ENCODE peak calls at places on chromosomes 6 and 20, in ten cellular contexts. One of them, this sample, is unnamed.

GRCh38 chr6:30006170-30007131 is 54.6 kb upstream of the POLR1H start:
- DNase-seq in stomach: peak
- DNase-seq in HepG2: no peak
- DNase-seq in HFFc6: no peak
- DNase-seq in left lung: peak
- DNase-seq in MCF 10A: no peak
- DNase-seq in WTC11: peak
- DNase-seq in RWPE1: no peak
- DNase-seq in endothelial cell of umbilical vein: no peak
- DNase-seq in fibroblast of lung: no peak
- DNase-seq in this sample: no peak

GRCh38 chr6:41682966-41683459 is 44.7 kb downstream of the MDFI start:
- DNase-seq in stomach: no peak
- DNase-seq in HepG2: no peak
- DNase-seq in HFFc6: no peak
- DNase-seq in left lung: no peak
- DNase-seq in MCF 10A: no peak
- DNase-seq in WTC11: no peak
- DNase-seq in RWPE1: no peak
- DNase-seq in endothelial cell of umbilical vein: no peak
- DNase-seq in fibroblast of lung: peak
- DNase-seq in this sample: no peak

GRCh38 chr20:9460518-9460917 is 53.9 kb upstream of the LAMP5 start:
- DNase-seq in stomach: no peak
- DNase-seq in HepG2: no peak
- DNase-seq in HFFc6: peak
- DNase-seq in left lung: no peak
- DNase-seq in MCF 10A: peak
- DNase-seq in WTC11: no peak
- DNase-seq in RWPE1: peak
- DNase-seq in endothelial cell of umbilical vein: peak
- DNase-seq in fibroblast of lung: peak
- DNase-seq in this sample: peak

GRCh38 chr6:145836170-145836569 is 21.6 kb upstream of the FBXO30 start:
- DNase-seq in stomach: no peak
- DNase-seq in HepG2: no peak
- DNase-seq in HFFc6: peak
- DNase-seq in left lung: no peak
- DNase-seq in MCF 10A: peak
- DNase-seq in WTC11: no peak
- DNase-seq in RWPE1: no peak
- DNase-seq in endothelial cell of umbilical vein: no peak
- DNase-seq in fibroblast of lung: peak
- DNase-seq in this sample: peak

GRCh38 chr6:56314683-56315523 is 67.5 kb upstream of the COL21A1 start:
- DNase-seq in stomach: no peak
- DNase-seq in HepG2: peak
- DNase-seq in HFFc6: peak
- DNase-seq in left lung: no peak
- DNase-seq in MCF 10A: peak
- DNase-seq in WTC11: peak
- DNase-seq in RWPE1: peak
- DNase-seq in endothelial cell of umbilical vein: peak
- DNase-seq in fibroblast of lung: peak
- DNase-seq in this sample: peak

GRCh38 chr6:149140137-149140909 is 177.2 kb upstream of the TAB2 start:
- DNase-seq in stomach: no peak
- DNase-seq in HepG2: no peak
- DNase-seq in HFFc6: no peak
- DNase-seq in left lung: no peak
- DNase-seq in MCF 10A: no peak
- DNase-seq in WTC11: no peak
- DNase-seq in RWPE1: no peak
- DNase-seq in endothelial cell of umbilical vein: peak
- DNase-seq in fibroblast of lung: no peak
- DNase-seq in this sample: no peak

GRCh38 chr6:168609026-168609685 is 168.2 kb downstream of the SMOC2 start:
- DNase-seq in stomach: no peak
- DNase-seq in HepG2: no peak
- DNase-seq in HFFc6: no peak
- DNase-seq in left lung: no peak
- DNase-seq in MCF 10A: no peak
- DNase-seq in WTC11: no peak
- DNase-seq in RWPE1: peak
- DNase-seq in endothelial cell of umbilical vein: no peak
- DNase-seq in fibroblast of lung: no peak
- DNase-seq in this sample: no peak

GRCh38 chr20:1299522-1299921 is 29.4 kb downstream of the SDCBP2 start:
- DNase-seq in stomach: no peak
- DNase-seq in HepG2: no peak
- DNase-seq in HFFc6: no peak
- DNase-seq in left lung: no peak
- DNase-seq in MCF 10A: peak
- DNase-seq in WTC11: peak
- DNase-seq in RWPE1: peak
- DNase-seq in endothelial cell of umbilical vein: no peak
- DNase-seq in fibroblast of lung: no peak
- DNase-seq in this sample: peak

GRCh38 chr6:157333537-157333936 is 10.2 kb upstream of the TMEM242 start:
- DNase-seq in stomach: no peak
- DNase-seq in HepG2: no peak
- DNase-seq in HFFc6: no peak
- DNase-seq in left lung: no peak
- DNase-seq in MCF 10A: no peak
- DNase-seq in WTC11: no peak
- DNase-seq in RWPE1: no peak
- DNase-seq in endothelial cell of umbilical vein: no peak
- DNase-seq in fibroblast of lung: no peak
- DNase-seq in this sample: no peak

GRCh38 chr6:109490708-109491107 is 7.7 kb upstream of the ZBTB24 start:
- DNase-seq in stomach: no peak
- DNase-seq in HepG2: no peak
- DNase-seq in HFFc6: no peak
- DNase-seq in left lung: no peak
- DNase-seq in MCF 10A: no peak
- DNase-seq in WTC11: no peak
- DNase-seq in RWPE1: no peak
- DNase-seq in endothelial cell of umbilical vein: no peak
- DNase-seq in fibroblast of lung: no peak
- DNase-seq in this sample: no peak

GRCh38 chr6:118965354-118965753 is 30.4 kb upstream of the MCM9 start:
- DNase-seq in stomach: no peak
- DNase-seq in HepG2: peak
- DNase-seq in HFFc6: no peak
- DNase-seq in left lung: no peak
- DNase-seq in MCF 10A: no peak
- DNase-seq in WTC11: no peak
- DNase-seq in RWPE1: no peak
- DNase-seq in endothelial cell of umbilical vein: no peak
- DNase-seq in fibroblast of lung: no peak
- DNase-seq in this sample: no peak

GRCh38 chr6:108666656-108667260 is 106.0 kb downstream of the FOXO3 start:
- DNase-seq in stomach: no peak
- DNase-seq in HepG2: no peak
- DNase-seq in HFFc6: no peak
- DNase-seq in left lung: no peak
- DNase-seq in MCF 10A: no peak
- DNase-seq in WTC11: no peak
- DNase-seq in RWPE1: no peak
- DNase-seq in endothelial cell of umbilical vein: no peak
- DNase-seq in fibroblast of lung: no peak
- DNase-seq in this sample: no peak

DNA sequence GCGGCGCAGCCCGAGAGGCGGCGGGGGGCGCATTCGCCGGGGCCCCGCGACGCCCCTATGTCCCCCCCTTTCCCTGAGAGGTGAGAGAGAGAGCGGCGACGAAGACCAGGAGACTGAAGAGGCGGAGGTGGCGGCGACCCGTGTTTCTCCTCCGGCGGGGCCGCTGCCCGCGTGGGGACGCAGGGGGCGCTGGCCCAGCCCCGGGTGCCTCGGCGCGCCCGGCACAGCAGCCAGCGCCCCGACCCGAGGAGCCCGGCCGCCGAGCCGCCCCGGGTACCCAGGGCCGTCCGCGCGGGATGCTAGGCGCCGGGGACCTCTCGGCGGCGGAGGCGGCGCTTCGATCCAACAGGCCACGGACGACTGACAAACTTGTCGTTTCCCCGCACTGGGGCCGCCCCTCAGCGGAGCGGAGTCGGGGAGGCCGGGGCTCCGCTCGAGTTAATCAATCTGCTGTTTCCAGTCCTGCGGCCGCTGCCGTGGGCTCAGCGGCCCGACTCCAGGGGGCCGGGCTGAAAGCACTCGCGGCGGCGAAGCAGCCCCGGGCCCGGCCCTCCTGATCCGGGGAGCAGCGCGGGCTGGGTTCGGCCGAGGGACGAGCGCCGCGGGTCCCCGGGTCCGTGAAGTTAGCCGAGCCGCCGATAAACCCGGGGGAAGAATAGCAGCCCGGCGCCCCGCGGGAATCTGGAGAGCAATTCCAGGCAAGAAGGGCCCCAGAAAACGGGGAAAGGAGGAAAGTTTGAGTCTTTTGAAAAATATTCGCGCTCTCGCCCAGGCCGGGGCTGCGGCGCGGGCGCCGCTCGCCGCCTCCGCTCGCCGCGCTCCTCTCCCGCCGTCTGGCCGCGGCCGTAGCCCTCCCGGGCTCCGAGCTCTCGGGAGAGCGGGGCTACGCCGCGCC is 595 bp downstream of the MDGA1 start:
- DNase-seq in stomach: peak
- DNase-seq in HepG2: no peak
- DNase-seq in HFFc6: no peak
- DNase-seq in left lung: no peak
- DNase-seq in MCF 10A: no peak
- DNase-seq in WTC11: peak
- DNase-seq in RWPE1: peak
- DNase-seq in endothelial cell of umbilical vein: peak
- DNase-seq in fibroblast of lung: no peak
- DNase-seq in this sample: no peak
- TF ChIP-seq CTCF in stomach: no peak
- TF ChIP-seq CTCF in HepG2: no peak
- TF ChIP-seq CTCF in HFFc6: peak
- TF ChIP-seq CTCF in left lung: no peak
- TF ChIP-seq CTCF in MCF 10A: no peak
- TF ChIP-seq CTCF in WTC11: no peak
- TF ChIP-seq CTCF in RWPE1: peak
- TF ChIP-seq CTCF in endothelial cell of umbilical vein: peak
- TF ChIP-seq CTCF in fibroblast of lung: no peak
- TF ChIP-seq CTCF in this sample: no peak

DNA sequence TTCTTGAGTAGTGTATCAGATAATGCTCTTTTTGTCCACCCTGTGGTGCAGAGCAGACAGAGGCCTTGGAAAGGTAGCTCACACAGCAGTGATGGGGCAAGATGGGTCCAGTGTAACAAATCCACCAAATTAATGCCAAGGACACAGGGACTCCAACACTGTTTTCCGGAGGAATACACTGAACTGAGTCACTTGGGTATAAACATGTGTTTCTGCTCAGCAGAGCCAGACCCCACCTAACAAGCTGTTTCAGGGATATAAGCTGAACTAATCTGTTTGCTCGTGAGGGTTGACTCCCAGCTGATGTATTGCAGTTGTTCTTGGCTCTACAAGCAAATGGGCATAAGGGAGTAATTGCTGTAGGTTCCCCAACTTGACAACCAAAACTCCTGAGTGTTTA is 50.1 kb upstream of the ADGRF1 start:
- DNase-seq in stomach: no peak
- DNase-seq in HepG2: no peak
- DNase-seq in HFFc6: no peak
- DNase-seq in left lung: no peak
- DNase-seq in MCF 10A: no peak
- DNase-seq in WTC11: no peak
- DNase-seq in RWPE1: no peak
- DNase-seq in endothelial cell of umbilical vein: no peak
- DNase-seq in fibroblast of lung: peak
- DNase-seq in this sample: no peak
- TF ChIP-seq CTCF in stomach: no peak
- TF ChIP-seq CTCF in HepG2: no peak
- TF ChIP-seq CTCF in HFFc6: no peak
- TF ChIP-seq CTCF in left lung: no peak
- TF ChIP-seq CTCF in MCF 10A: no peak
- TF ChIP-seq CTCF in WTC11: no peak
- TF ChIP-seq CTCF in RWPE1: no peak
- TF ChIP-seq CTCF in endothelial cell of umbilical vein: no peak
- TF ChIP-seq CTCF in fibroblast of lung: no peak
- TF ChIP-seq CTCF in this sample: no peak

DNA sequence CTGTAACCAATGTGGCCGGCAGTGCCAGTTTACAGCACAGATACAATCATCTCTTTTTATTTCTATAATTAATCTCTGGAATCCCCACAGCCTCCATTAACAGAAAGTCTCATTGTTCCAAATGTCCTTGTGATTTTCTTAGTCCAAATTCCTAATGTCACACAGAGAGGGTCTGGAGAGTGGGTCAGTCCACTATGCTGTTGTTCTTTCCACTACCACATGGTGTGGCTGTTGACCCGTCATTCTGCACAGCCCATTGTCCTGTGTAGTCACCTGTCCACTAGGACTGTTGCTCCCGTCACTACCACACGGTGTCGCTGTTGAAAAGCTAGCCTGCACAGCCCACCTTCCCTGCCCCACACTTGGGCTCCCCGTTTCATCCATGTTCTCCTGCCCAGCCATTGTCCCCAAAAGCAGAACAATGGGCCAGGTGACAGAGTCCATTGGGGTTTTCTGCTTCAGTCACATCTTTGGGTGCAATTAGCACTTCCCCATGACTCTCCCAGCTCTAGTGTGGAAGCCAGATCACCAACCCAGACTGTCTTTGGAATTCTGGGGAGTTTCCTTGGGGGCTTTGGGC is 8.6 kb upstream of the LBP start:
- DNase-seq in stomach: no peak
- DNase-seq in HepG2: peak
- DNase-seq in HFFc6: peak
- DNase-seq in left lung: no peak
- DNase-seq in MCF 10A: peak
- DNase-seq in WTC11: peak
- DNase-seq in RWPE1: peak
- DNase-seq in endothelial cell of umbilical vein: no peak
- DNase-seq in fibroblast of lung: no peak
- DNase-seq in this sample: peak
- TF ChIP-seq CTCF in stomach: no peak
- TF ChIP-seq CTCF in HepG2: peak
- TF ChIP-seq CTCF in HFFc6: peak
- TF ChIP-seq CTCF in left lung: no peak
- TF ChIP-seq CTCF in MCF 10A: peak
- TF ChIP-seq CTCF in WTC11: peak
- TF ChIP-seq CTCF in RWPE1: no peak
- TF ChIP-seq CTCF in endothelial cell of umbilical vein: peak
- TF ChIP-seq CTCF in fibroblast of lung: peak
- TF ChIP-seq CTCF in this sample: peak

DNA sequence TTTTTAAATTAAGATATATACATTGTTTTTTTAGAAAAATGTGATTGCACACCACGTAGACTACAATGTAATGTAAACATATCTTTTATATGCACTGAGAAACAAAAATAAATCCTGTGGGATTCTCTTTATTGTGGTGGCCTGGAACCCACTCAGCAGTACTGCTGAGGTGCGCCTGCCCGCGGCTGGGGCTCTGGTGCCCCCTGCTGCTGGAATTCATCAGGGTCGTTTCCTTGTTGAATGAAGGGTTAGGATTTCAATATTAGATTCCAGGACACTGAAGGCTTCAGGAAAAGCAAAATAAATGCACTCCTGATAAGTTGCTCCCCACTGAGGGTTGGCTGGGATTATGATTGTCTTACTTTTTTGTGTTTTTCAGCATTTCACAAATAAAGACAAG is 175.8 kb upstream of the GGTLC1 start:
- DNase-seq in stomach: no peak
- DNase-seq in HepG2: peak
- DNase-seq in HFFc6: no peak
- DNase-seq in left lung: no peak
- DNase-seq in MCF 10A: no peak
- DNase-seq in WTC11: peak
- DNase-seq in RWPE1: no peak
- DNase-seq in endothelial cell of umbilical vein: peak
- DNase-seq in fibroblast of lung: no peak
- DNase-seq in this sample: peak
- TF ChIP-seq CTCF in stomach: no peak
- TF ChIP-seq CTCF in HepG2: peak
- TF ChIP-seq CTCF in HFFc6: peak
- TF ChIP-seq CTCF in left lung: no peak
- TF ChIP-seq CTCF in MCF 10A: no peak
- TF ChIP-seq CTCF in WTC11: peak
- TF ChIP-seq CTCF in RWPE1: no peak
- TF ChIP-seq CTCF in endothelial cell of umbilical vein: peak
- TF ChIP-seq CTCF in fibroblast of lung: no peak
- TF ChIP-seq CTCF in this sample: peak